ENCODE peak calls at places on chromosomes 16 and 17, in seven cellular contexts. S, T, B, H, K, G and Y are unnamed samples.

GRCh38 chr17:55577687-55578086 is 66.4 kb upstream of the SMIM36 start:
- DNase-seq in S (no peak), T (no peak), B (peak), H (peak), K (no peak), G (no peak), Y (peak)

GRCh38 chr16:75385507-75386152 is 47.7 kb downstream of the CFDP1 start:
- DNase-seq in S (no peak), T (no peak), B (no peak), H (no peak), K (peak), G (no peak), Y (peak)

GRCh38 chr16:48384982-48385271 is 286 bp downstream of the SIAH1 start:
- DNase-seq in S (no peak), T (no peak), B (no peak), H (peak), K (no peak), G (no peak), Y (peak)

GRCh38 chr17:42067371-42068180 is 17.2 kb upstream of the C17orf113 start:
- DNase-seq in S (peak), T (no peak), B (peak), H (peak), K (peak), G (peak), Y (peak)

GRCh38 chr16:9647981-9648701 is 534.1 kb downstream of the GRIN2A start:
- DNase-seq in S (no peak), T (no peak), B (no peak), H (no peak), K (no peak), G (peak), Y (no peak)

GRCh38 chr16:89066746-89067145 is 26.9 kb upstream of the ACSF3 start:
- DNase-seq in S (no peak), T (no peak), B (no peak), H (no peak), K (no peak), G (no peak), Y (no peak)

GRCh38 chr17:6471531-6472465 is 27.5 kb downstream of the PIMREG start:
- DNase-seq in S (no peak), T (no peak), B (no peak), H (no peak), K (peak), G (no peak), Y (peak)

GRCh38 chr17:16419074-16419928 is 3.9 kb downstream of the TRPV2 start:
- DNase-seq in S (no peak), T (no peak), B (peak), H (no peak), K (peak), G (no peak), Y (peak)

GRCh38 chr16:27241658-27242057 is 26.9 kb downstream of the NSMCE1 start:
- DNase-seq in S (no peak), T (no peak), B (no peak), H (no peak), K (no peak), G (no peak), Y (no peak)

GRCh38 chr17:77196251-77196650 is 55.5 kb downstream of the SEC14L1 start:
- DNase-seq in S (no peak), T (no peak), B (no peak), H (no peak), K (no peak), G (no peak), Y (no peak)

GRCh38 chr17:72465191-72466024 is 344.6 kb downstream of the SOX9 start:
- DNase-seq in S (no peak), T (peak), B (no peak), H (no peak), K (peak), G (no peak), Y (peak)

GRCh38 chr17:27414686-27415085 is 41.6 kb upstream of the KSR1 start:
- DNase-seq in S (no peak), T (no peak), B (no peak), H (no peak), K (no peak), G (no peak), Y (no peak)

GRCh38 chr16:27256861-27257260 is 11.7 kb downstream of the NSMCE1 start:
- DNase-seq in S (no peak), T (no peak), B (no peak), H (no peak), K (no peak), G (no peak), Y (no peak)

GRCh38 chr17:64155090-64155630 is 25.2 kb upstream of the ERN1 start:
- DNase-seq in S (no peak), T (no peak), B (no peak), H (no peak), K (no peak), G (no peak), Y (no peak)

GRCh38 chr16:84874004-84874435 is 54.2 kb downstream of the CRISPLD2 start:
- DNase-seq in S (no peak), T (no peak), B (peak), H (peak), K (no peak), G (no peak), Y (no peak)

GRCh38 chr17:1617620-1618174 is 10.9 kb downstream of the SLC43A2 start:
- DNase-seq in S (no peak), T (no peak), B (no peak), H (no peak), K (peak), G (no peak), Y (peak)

GRCh38 chr16:83901101-83901500 is 2.2 kb downstream of the MLYCD start:
- DNase-seq in S (no peak), T (no peak), B (no peak), H (no peak), K (no peak), G (no peak), Y (no peak)

GRCh38 chr16:75420987-75421819 is 12.1 kb downstream of the CFDP1 start:
- DNase-seq in S (no peak), T (peak), B (peak), H (peak), K (peak), G (peak), Y (peak)

GRCh38 chr17:21239680-21240374 is 13.4 kb downstream of the NATD1 start:
- DNase-seq in S (no peak), T (no peak), B (no peak), H (no peak), K (peak), G (no peak), Y (peak)

GRCh38 chr17:21460358-21460757 is 84.2 kb downstream of the KCNJ12 start:
- DNase-seq in S (no peak), T (no peak), B (no peak), H (no peak), K (peak), G (no peak), Y (peak)

GRCh38 chr16:51553314-51553713 is 402.2 kb upstream of the SALL1 start:
- DNase-seq in S (no peak), T (no peak), B (no peak), H (no peak), K (no peak), G (no peak), Y (no peak)

GRCh38 chr16:53207810-53208752 is 153.3 kb downstream of the CHD9 start:
- DNase-seq in S (peak), T (no peak), B (no peak), H (no peak), K (peak), G (peak), Y (peak)

GRCh38 chr17:36495076-36495578 is 8.6 kb downstream of the ZNHIT3 start:
- DNase-seq in S (no peak), T (no peak), B (no peak), H (no peak), K (no peak), G (no peak), Y (no peak)

GRCh38 chr16:55003916-55004315 is 73.3 kb downstream of the IRX5 start:
- DNase-seq in S (peak), T (no peak), B (no peak), H (no peak), K (no peak), G (no peak), Y (no peak)

GRCh38 chr16:78705694-78706093 is 606.2 kb downstream of the WWOX start:
- DNase-seq in S (no peak), T (no peak), B (no peak), H (no peak), K (peak), G (no peak), Y (peak)

GRCh38 chr16:67040906-67041305 is 12.0 kb downstream of the CBFB start:
- DNase-seq in S (no peak), T (no peak), B (no peak), H (no peak), K (peak), G (no peak), Y (peak)

GRCh38 chr17:57636985-57637667 is 108.0 kb downstream of the CCDC182 start:
- DNase-seq in S (no peak), T (no peak), B (peak), H (no peak), K (peak), G (no peak), Y (peak)

GRCh38 chr16:19005561-19006445 is 22.1 kb downstream of the TMC7 start:
- DNase-seq in S (peak), T (peak), B (peak), H (peak), K (peak), G (no peak), Y (peak)

GRCh38 chr17:49459401-49459984 is 35.6 kb upstream of the NGFR start:
- DNase-seq in S (no peak), T (no peak), B (no peak), H (no peak), K (no peak), G (no peak), Y (no peak)
- TF ChIP-seq CTCF in S (no peak), T (no peak), B (no peak), H (no peak), K (no peak), G (no peak), Y (no peak)

GRCh38 chr16:85912271-85912974 is 13.5 kb downstream of the IRF8 start:
- DNase-seq in S (no peak), T (no peak), B (peak), H (no peak), K (peak), G (no peak), Y (no peak)
- H3K4me3 ChIP-seq in S (no peak), T (no peak), B (no peak), H (no peak), K (no peak), G (no peak), Y (no peak)

GRCh38 chr16:30352488-30353401 is 2.4 kb downstream of the CD2BP2 start:
- DNase-seq in S (no peak), T (no peak), B (peak), H (no peak), K (no peak), G (no peak), Y (no peak)
- TF ChIP-seq CTCF in S (no peak), T (no peak), B (peak), H (no peak), K (no peak), G (no peak), Y (peak)

GRCh38 chr16:3550851-3551847 is 26.1 kb downstream of the NLRC3 start:
- DNase-seq in S (no peak), T (no peak), B (no peak), H (no peak), K (no peak), G (no peak), Y (no peak)

GRCh38 chr16:3548859-3549258 is 28.3 kb downstream of the NLRC3 start:
- DNase-seq in S (no peak), T (no peak), B (no peak), H (no peak), K (no peak), G (no peak), Y (no peak)

GRCh38 chr16:3549906-3550305 is 27.3 kb downstream of the NLRC3 start:
- DNase-seq in S (no peak), T (no peak), B (no peak), H (no peak), K (no peak), G (no peak), Y (no peak)

GRCh38 chr16:3554351-3554928 is 22.8 kb downstream of the NLRC3 start:
- DNase-seq in S (no peak), T (no peak), B (no peak), H (no peak), K (no peak), G (no peak), Y (no peak)

GRCh38 chr16:3553138-3553923 is 23.9 kb downstream of the NLRC3 start:
- DNase-seq in S (no peak), T (no peak), B (no peak), H (no peak), K (no peak), G (peak), Y (no peak)
- H3K4me3 ChIP-seq in S (no peak), T (no peak), B (no peak), H (no peak), K (no peak), G (peak), Y (no peak)

GRCh38 chr17:17693253-17693954 is 12.1 kb downstream of the RAI1 start:
- DNase-seq in S (peak), T (peak), B (peak), H (peak), K (no peak), G (peak), Y (no peak)
- TF ChIP-seq CTCF in S (peak), T (no peak), B (no peak), H (no peak), K (no peak), G (peak), Y (peak)

GRCh38 chr17:81967533-81968395 is 6.8 kb upstream of the NOTUM start:
- DNase-seq in S (peak), T (peak), B (peak), H (peak), K (peak), G (peak), Y (peak)
- H3K4me3 ChIP-seq in S (peak), T (no peak), B (peak), H (peak), K (no peak), G (peak), Y (no peak)

GRCh38 chr17:79749156-79749815 is 18.5 kb downstream of the ENPP7 start:
- DNase-seq in S (no peak), T (no peak), B (no peak), H (no peak), K (peak), G (no peak), Y (peak)

GRCh38 chr17:79750650-79751545 is 20.2 kb downstream of the ENPP7 start:
- DNase-seq in S (no peak), T (no peak), B (no peak), H (no peak), K (no peak), G (no peak), Y (no peak)

GRCh38 chr17:79748296-79749099 is 17.8 kb downstream of the ENPP7 start:
- DNase-seq in S (no peak), T (no peak), B (no peak), H (no peak), K (no peak), G (no peak), Y (no peak)

GRCh38 chr17:79752175-79752574 is 21.4 kb downstream of the ENPP7 start:
- DNase-seq in S (no peak), T (no peak), B (no peak), H (no peak), K (no peak), G (no peak), Y (no peak)

GRCh38 chr17:79749958-79750357 is 19.2 kb downstream of the ENPP7 start:
- DNase-seq in S (no peak), T (no peak), B (no peak), H (no peak), K (no peak), G (no peak), Y (no peak)
- TF ChIP-seq CTCF in S (no peak), T (no peak), B (no peak), H (no peak), K (no peak), G (no peak), Y (no peak)

GRCh38 chr16:29975134-29975538 is 1.5 kb downstream of the TAOK2 start:
- DNase-seq in S (no peak), T (no peak), B (no peak), H (no peak), K (no peak), G (no peak), Y (no peak)

GRCh38 chr16:29975811-29976511 is 2.3 kb downstream of the TAOK2 start:
- DNase-seq in S (no peak), T (no peak), B (no peak), H (no peak), K (no peak), G (no peak), Y (no peak)

GRCh38 chr16:29973384-29974246 is at the start of gene TAOK2:
- DNase-seq in S (peak), T (peak), B (peak), H (peak), K (peak), G (peak), Y (peak)

GRCh38 chr16:29972992-29973383 is 680 bp upstream of the TAOK2 start:
- DNase-seq in S (no peak), T (no peak), B (no peak), H (no peak), K (no peak), G (no peak), Y (no peak)

DNA sequence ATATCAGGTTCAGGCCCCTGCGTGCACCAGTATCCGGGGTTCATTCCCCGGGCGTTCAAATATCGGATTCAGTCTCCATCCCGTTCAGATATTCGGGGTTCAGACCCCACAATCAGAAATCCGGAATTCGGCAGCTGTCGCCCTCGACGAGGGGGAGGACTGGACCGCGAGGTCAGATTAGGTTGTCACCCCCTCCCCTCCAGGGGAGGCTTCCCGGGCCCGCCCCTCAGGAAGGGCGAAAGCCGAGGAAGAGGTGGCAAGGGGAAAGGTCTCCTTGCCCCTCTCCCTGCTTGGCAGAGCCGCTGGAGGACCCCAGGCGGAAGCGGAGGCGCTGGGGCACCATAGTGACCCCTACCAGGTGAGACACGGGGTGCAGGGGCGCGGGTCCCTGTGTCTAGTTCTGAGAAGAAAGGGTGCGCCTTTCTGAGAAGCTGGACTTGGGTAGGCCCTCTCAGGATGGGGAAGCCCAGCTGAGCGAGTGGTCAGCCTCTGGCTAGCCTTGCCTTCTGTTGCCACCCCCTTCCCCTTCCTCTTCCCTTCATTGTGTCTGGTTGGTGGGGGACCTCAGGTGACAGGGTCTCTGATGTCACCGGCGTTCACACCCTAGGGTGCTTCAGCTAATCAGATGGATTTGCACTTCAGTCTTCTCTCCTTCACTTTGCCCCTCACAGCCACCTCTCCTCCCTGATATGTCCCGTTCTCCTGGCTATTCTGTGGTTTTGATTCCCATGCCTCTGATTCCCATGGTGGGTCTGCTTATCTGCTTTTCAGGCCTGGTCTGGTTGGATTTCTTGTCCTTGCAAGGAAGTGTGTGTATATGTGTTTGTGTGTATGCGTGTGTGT is 844 bp downstream of the TAOK2 start:
- DNase-seq in S (no peak), T (no peak), B (peak), H (no peak), K (no peak), G (no peak), Y (no peak)
- H3K4me3 ChIP-seq in S (peak), T (peak), B (peak), H (peak), K (peak), G (peak), Y (peak)